ENCODE peak calls at places on chromosome 10, in five cellular contexts. L, W, A, T and R are unnamed samples.

GRCh38 chr10:70513848-70514309 is 35.3 kb downstream of the PALD1 start:
- DNase-seq in W (no peak), L (no peak), A (peak; percentile 43), T (no peak), R (no peak)

GRCh38 chr10:37748170-37748569 is 109.2 kb downstream of the ZNF248 start:
- DNase-seq in A (no peak), T (no peak), W (no peak), L (no peak), R (no peak)

GRCh38 chr10:52216852-52217251 is 97.2 kb upstream of the DKK1 start:
- DNase-seq in T (no peak), A (peak; percentile 62), L (peak; percentile 15), W (no peak), R (no peak)

GRCh38 chr10:5038703-5039102 is 35.0 kb upstream of the AKR1C2 start:
- DNase-seq in W (no peak), T (no peak), A (no peak), L (no peak), R (no peak)

GRCh38 chr10:34766256-34766580 is 48.9 kb downstream of the PARD3 start:
- DNase-seq in T (no peak), W (no peak), L (no peak), A (no peak), R (no peak)

GRCh38 chr10:71300555-71301370 is 18.3 kb upstream of the SLC29A3 start:
- DNase-seq in W (peak; percentile 66), L (no peak), A (no peak), T (no peak), R (no peak)

GRCh38 chr10:102403115-102403514 is 7.6 kb downstream of the NFKB2 start:
- DNase-seq in W (no peak), L (no peak), A (no peak), T (no peak), R (no peak)

GRCh38 chr10:129756912-129757861 is 206.9 kb downstream of the EBF3 start:
- DNase-seq in A (peak; percentile 21), T (no peak), L (no peak), W (peak; percentile 19), R (no peak)

GRCh38 chr10:71359364-71360046 is 37.2 kb upstream of the CDH23 start:
- DNase-seq in A (no peak), W (no peak), L (no peak), T (no peak), R (no peak)

GRCh38 chr10:72483452-72483851 is 128.7 kb upstream of the DNAJB12 start:
- DNase-seq in T (no peak), L (no peak), A (no peak), W (no peak), R (no peak)

GRCh38 chr10:132231656-132232552 is 45.2 kb downstream of the DPYSL4 start:
- DNase-seq in T (no peak), L (no peak), W (no peak), A (no peak), R (no peak)

GRCh38 chr10:71431945-71432905 is 35.5 kb downstream of the CDH23 start:
- DNase-seq in T (no peak), A (no peak), W (peak; percentile 35), L (no peak), R (peak; percentile 26)

GRCh38 chr10:71828702-71829101 is 22.3 kb downstream of the PSAP start:
- DNase-seq in T (no peak), L (no peak), W (no peak), A (no peak), R (no peak)

GRCh38 chr10:555682-556350 is 133.7 kb downstream of the DIP2C start:
- DNase-seq in L (no peak), W (no peak), T (no peak), A (no peak), R (no peak)